ENCODE peak calls at places on chromosome 15, in eight cellular contexts. S is HTR-8/SVneo; A is Caco-2; T is activated CD8-positive, alpha-beta memory T cell treated with anti-CD3 and anti-CD28 coated beads, Interleukin-2, amount 50 U/mL, for 48 hours; B is pancreas; J is HCEC 1CT; V is EH; W is substantia nigra. I is an unnamed sample.

GRCh38 chr15:99753066-99753465 is 19.8 kb upstream of the LYSMD4 start:
- DNase-seq in S (no peak), A (no peak), T (no peak), B (no peak), J (no peak), V (no peak), W (no peak), I (no peak)

GRCh38 chr15:70376929-70377691 is 279.4 kb upstream of the TLE3 start:
- DNase-seq in S (no peak), A (no peak), T (no peak), B (peak; percentile 55), J (peak; percentile 13), V (peak; percentile 48), W (no peak), I (peak; percentile 52)

GRCh38 chr15:62110000-62110851 is 43.4 kb downstream of the C2CD4A start:
- DNase-seq in S (no peak), A (no peak), T (no peak), B (peak; percentile 48), J (peak; percentile 65), V (peak; percentile 74), W (no peak), I (no peak)

GRCh38 chr15:34994925-34995324 is 6.8 kb upstream of the ZNF770 start:
- DNase-seq in S (no peak), A (no peak), T (no peak), B (no peak), J (no peak), V (no peak), W (no peak), I (no peak)

GRCh38 chr15:43777293-43777819 is 590 bp upstream of the ELL3 start:
- DNase-seq in S (peak; percentile 75), A (no peak), T (peak; percentile 94), B (peak; percentile 86), J (peak; percentile 74), V (peak; percentile 81), W (peak; percentile 46), I (peak; percentile 66)

GRCh38 chr15:53978248-53978906 is at the start of gene UNC13C:
- DNase-seq in S (no peak), A (no peak), T (no peak), B (peak; percentile 17), J (no peak), V (no peak), W (no peak), I (no peak)

GRCh38 chr15:101043911-101044624 is 124.9 kb downstream of the LRRK1 start:
- DNase-seq in S (no peak), A (no peak), T (peak; percentile 36), B (no peak), J (no peak), V (no peak), W (no peak), I (no peak)

GRCh38 chr15:25883860-25884259 is 20.7 kb upstream of the ATP10A start:
- DNase-seq in S (no peak), A (peak; percentile 59), T (no peak), B (no peak), J (peak; percentile 81), V (peak; percentile 99), W (no peak), I (no peak)

GRCh38 chr15:98177950-98178848 is 217.7 kb downstream of the ARRDC4 start:
- DNase-seq in S (peak; percentile 79), A (peak; percentile 76), T (no peak), B (no peak), J (peak; percentile 13), V (peak; percentile 87), W (no peak), I (peak; percentile 54)

GRCh38 chr15:44193651-44194396 is 1.2 kb downstream of the FRMD5 start:
- DNase-seq in S (peak; percentile 33), A (peak; percentile 25), T (no peak), B (no peak), J (peak; percentile 32), V (peak; percentile 42), W (no peak), I (no peak)

GRCh38 chr15:25245801-25246622 is 192.8 kb downstream of the UBE3A start:
- DNase-seq in S (no peak), A (no peak), T (no peak), B (no peak), J (no peak), V (no peak), W (no peak), I (no peak)

GRCh38 chr15:38699633-38700230 is 135.1 kb upstream of the RASGRP1 start:
- DNase-seq in S (peak; percentile 51), A (peak; percentile 62), T (no peak), B (peak; percentile 49), J (peak; percentile 56), V (peak; percentile 73), W (no peak), I (peak; percentile 62)

GRCh38 chr15:32747886-32748285 is 30.1 kb downstream of the GREM1 start:
- DNase-seq in S (no peak), A (no peak), T (no peak), B (no peak), J (no peak), V (peak; percentile 79), W (no peak), I (no peak)

GRCh38 chr15:23897576-23897975 is 210.5 kb upstream of the NDN start:
- DNase-seq in S (no peak), A (no peak), T (no peak), B (peak; percentile 23), J (no peak), V (no peak), W (no peak), I (no peak)

GRCh38 chr15:74799255-74799842 is 13.3 kb upstream of the LMAN1L start:
- DNase-seq in S (no peak), A (no peak), T (no peak), B (no peak), J (no peak), V (no peak), W (no peak), I (no peak)

GRCh38 chr15:81080946-81081345 is 53.1 kb upstream of the CFAP161 start:
- DNase-seq in S (no peak), A (no peak), T (no peak), B (no peak), J (no peak), V (no peak), W (no peak), I (no peak)

GRCh38 chr15:39281094-39281493 is 299.8 kb upstream of the THBS1 start:
- DNase-seq in S (no peak), A (no peak), T (no peak), B (no peak), J (no peak), V (peak; percentile 78), W (no peak), I (no peak)

GRCh38 chr15:40872791-40873526 is 1.1 kb downstream of the RHOV start:
- DNase-seq in S (no peak), A (no peak), T (no peak), B (no peak), J (no peak), V (no peak), W (no peak), I (no peak)